ENCODE peak calls at places on chromosomes 2 and 18, in five cellular contexts. Z, B, I, L and S are unnamed samples. For H3K27me3, the result is how much of the 10 kb centered on the place peaks cover.

GRCh38 chr18:78679061-78679460 is 300.6 kb upstream of the SALL3 start:
- DNase-seq in Z (peak), B (no peak), I (no peak), L (no peak), S (no peak)

GRCh38 chr2:9782197-9782719 is 61.0 kb upstream of the TAF1B start:
- DNase-seq in Z (no peak), B (peak), I (no peak), L (peak), S (no peak)

GRCh38 chr18:13566941-13567762 is 159.2 kb downstream of the FAM210A start:
- DNase-seq in Z (no peak), B (peak), I (peak), L (no peak), S (no peak)

GRCh38 chr2:133452561-133452960 is 115.7 kb downstream of the NCKAP5 start:
- DNase-seq in Z (no peak), B (no peak), I (no peak), L (peak), S (no peak)

GRCh38 chr2:227207573-227207972 is 43.1 kb downstream of the COL4A3 start:
- DNase-seq in Z (no peak), B (no peak), I (no peak), L (no peak), S (no peak)

GRCh38 chr2:230459213-230459612 is 43.2 kb downstream of the SP100 start:
- DNase-seq in Z (no peak), B (no peak), I (no peak), L (no peak), S (no peak)

GRCh38 chr2:37635359-37636208 is 35.9 kb downstream of the CDC42EP3 start:
- DNase-seq in Z (no peak), B (peak), I (peak), L (no peak), S (no peak)

GRCh38 chr2:195413422-195413821 is 243.6 kb upstream of the SLC39A10 start:
- DNase-seq in Z (no peak), B (no peak), I (no peak), L (no peak), S (no peak)

GRCh38 chr2:241815477-241816430 is 6.8 kb downstream of the NEU4 start:
- DNase-seq in Z (no peak), B (peak), I (peak), L (no peak), S (no peak)

GRCh38 chr2:53819627-53820026 is 32.8 kb downstream of the ERLEC1 start:
- DNase-seq in Z (no peak), B (no peak), I (no peak), L (no peak), S (no peak)

GRCh38 chr2:38508311-38509039 is 94.3 kb downstream of the HNRNPLL start:
- DNase-seq in Z (peak), B (peak), I (peak), L (peak), S (peak)

GRCh38 chr18:27008575-27008974 is 143.1 kb upstream of the AQP4 start:
- DNase-seq in Z (no peak), B (no peak), I (no peak), L (no peak), S (no peak)

GRCh38 chr2:1701556-1702185 is 42.6 kb downstream of the PXDN start:
- DNase-seq in Z (no peak), B (no peak), I (no peak), L (peak), S (no peak)

GRCh38 chr2:96874099-96874831 is 4.4 kb upstream of the SEMA4C start:
- DNase-seq in Z (no peak), B (no peak), I (no peak), L (no peak), S (no peak)

GRCh38 chr2:42510191-42510929 is 16.6 kb upstream of the KCNG3 start:
- DNase-seq in Z (no peak), B (no peak), I (no peak), L (no peak), S (no peak)

GRCh38 chr18:39806519-39806918 is 2148.5 kb upstream of the PIK3C3 start:
- DNase-seq in Z (no peak), B (no peak), I (no peak), L (no peak), S (no peak)

GRCh38 chr2:233098615-233099014 is 38.5 kb downstream of the INPP5D start:
- DNase-seq in Z (peak), B (no peak), I (no peak), L (peak), S (no peak)

GRCh38 chr2:176582183-176582582 is 312.9 kb downstream of the MTX2 start:
- DNase-seq in Z (no peak), B (no peak), I (no peak), L (no peak), S (no peak)

GRCh38 chr2:238696323-238696722 is 151.6 kb upstream of the TWIST2 start:
- DNase-seq in Z (no peak), B (no peak), I (no peak), L (no peak), S (no peak)

GRCh38 chr2:138500592-138501426 is 761 bp upstream of the SPOPL start:
- DNase-seq in Z (no peak), B (no peak), I (no peak), L (peak), S (no peak)

GRCh38 chr18:3500016-3500415 is 50.0 kb downstream of the TGIF1 start:
- DNase-seq in Z (no peak), B (no peak), I (no peak), L (no peak), S (no peak)

GRCh38 chr18:44149706-44150105 is 531.0 kb upstream of the SETBP1 start:
- DNase-seq in Z (no peak), B (no peak), I (no peak), L (no peak), S (peak)

GRCh38 chr2:106030287-106031268 is 163.5 kb downstream of the UXS1 start:
- DNase-seq in Z (no peak), B (no peak), I (peak), L (no peak), S (no peak)

GRCh38 chr18:62898359-62898758 is 183.0 kb downstream of the PHLPP1 start:
- DNase-seq in Z (no peak), B (no peak), I (no peak), L (no peak), S (no peak)

GRCh38 chr2:10536569-10537133 is 88.5 kb upstream of the ODC1 start:
- DNase-seq in Z (no peak), B (no peak), I (no peak), L (no peak), S (no peak)

GRCh38 chr18:61842146-61842545 is 50.7 kb downstream of the RNF152 start:
- DNase-seq in Z (no peak), B (no peak), I (no peak), L (no peak), S (no peak)

GRCh38 chr18:45821667-45822066 is 3.8 kb upstream of the SIGLEC15 start:
- DNase-seq in Z (no peak), B (no peak), I (no peak), L (no peak), S (no peak)
- H3K27me3 ChIP-seq in Z (under half), B (under half), I (under half), L (half or more), S (under half)

DNA sequence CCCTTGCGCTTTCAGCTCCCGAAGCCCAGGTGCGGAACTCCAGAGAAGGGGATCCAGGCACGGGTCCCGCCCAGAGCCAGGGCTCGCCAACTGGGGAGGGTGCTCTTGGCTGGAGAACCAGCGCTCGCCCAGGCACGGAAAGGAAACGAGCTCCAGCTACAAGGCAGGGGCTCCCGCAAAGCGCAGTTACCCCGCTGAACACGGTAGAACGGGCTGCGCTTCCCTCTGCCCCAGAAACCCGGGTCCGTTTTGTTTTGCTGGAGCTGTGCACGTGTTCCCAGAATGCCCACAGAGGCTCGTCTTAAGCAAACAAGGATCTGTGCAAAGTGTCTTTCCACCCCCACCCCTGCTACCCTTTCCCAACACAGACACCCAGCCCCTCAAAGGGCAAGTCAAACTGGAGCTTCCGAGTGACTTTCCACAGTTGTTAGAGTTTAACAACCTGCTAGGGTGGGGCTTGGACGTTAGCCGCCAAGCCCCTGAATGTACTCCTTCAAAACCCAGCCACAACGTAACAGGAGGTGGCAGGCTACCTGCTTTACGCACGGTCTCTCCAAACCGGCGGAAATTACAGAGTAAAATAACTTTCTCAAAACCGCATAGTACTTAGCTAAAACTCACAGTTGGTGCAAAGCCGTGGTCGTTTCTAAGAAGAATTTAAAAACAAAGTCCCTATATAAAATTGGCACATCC is 772 bp downstream of the RNF125 start:
- DNase-seq in Z (peak), B (peak), I (peak), L (peak), S (no peak)
- TF ChIP-seq CTCF in Z (no peak), B (no peak), I (no peak), L (no peak), S (peak)

DNA sequence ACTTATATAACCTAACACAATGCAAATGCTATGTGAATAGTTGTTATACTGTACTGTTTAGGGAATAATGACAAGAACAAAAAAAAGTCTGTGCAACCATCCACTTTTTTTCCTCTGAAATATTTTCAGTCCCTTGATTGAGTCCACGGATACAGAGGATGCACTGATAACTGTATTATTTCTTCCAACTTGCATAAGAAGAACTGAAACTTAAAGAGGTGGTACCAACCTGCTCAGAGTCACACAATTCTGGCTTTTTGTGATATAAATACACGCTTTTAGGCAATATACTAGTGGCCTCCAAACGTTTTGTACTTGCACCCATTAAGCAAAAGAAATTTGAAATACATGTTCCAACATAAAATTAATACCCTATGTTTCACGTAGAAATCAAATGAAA is 1.3 kb downstream of the SMC6 start:
- DNase-seq in Z (no peak), B (no peak), I (no peak), L (no peak), S (no peak)
- H3K4me3 ChIP-seq in Z (no peak), B (no peak), I (no peak), L (peak), S (peak)

DNA sequence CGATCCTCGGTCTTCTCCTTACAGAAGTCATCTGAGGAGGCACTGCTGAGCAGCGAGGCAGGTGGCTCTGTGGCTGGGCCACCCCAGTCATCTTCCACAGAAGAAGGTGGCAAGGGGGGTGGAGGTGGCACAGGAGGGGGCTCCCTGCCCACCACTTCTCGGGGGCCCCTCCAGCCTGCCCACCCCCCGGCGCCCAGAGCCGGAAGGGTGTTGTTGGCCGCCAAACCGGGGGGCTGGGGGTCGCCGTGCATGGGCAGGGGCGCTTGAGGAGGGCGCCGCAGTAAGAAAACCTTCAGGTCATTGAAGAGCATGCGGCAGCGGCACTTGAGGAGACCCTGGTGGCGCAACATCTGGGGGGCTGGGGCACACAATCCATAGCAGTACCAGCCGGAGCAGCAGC is 2.5 kb downstream of the MARCHF4 start:
- DNase-seq in Z (no peak), B (no peak), I (no peak), L (no peak), S (no peak)
- H3K27me3 ChIP-seq in Z (under half), B (under half), I (under half), L (under half), S (under half)

DNA sequence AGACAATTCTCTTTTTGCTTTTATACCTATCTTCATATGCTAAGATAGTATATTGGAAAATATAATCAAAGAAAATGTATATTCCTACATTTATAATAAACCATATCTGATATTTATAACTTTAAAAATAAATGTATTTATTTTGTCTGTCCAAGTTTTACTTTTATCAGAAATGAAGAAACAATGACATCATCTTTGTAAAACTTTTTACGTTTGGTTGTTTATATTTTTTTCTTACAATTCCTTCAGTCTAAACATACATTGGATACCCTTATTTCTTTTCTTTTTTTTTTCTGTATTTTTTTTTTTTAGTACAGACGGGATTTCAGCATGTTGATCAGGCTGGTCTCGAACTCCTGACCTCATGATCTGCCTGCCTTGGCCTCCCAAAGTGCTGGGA is 1577.0 kb upstream of the SLC39A10 start:
- DNase-seq in Z (no peak), B (no peak), I (no peak), L (no peak), S (no peak)
- TF ChIP-seq CTCF in Z (no peak), B (no peak), I (no peak), L (no peak), S (no peak)

GRCh38 chr2:149134335-149134923 is 95.9 kb downstream of the LYPD6B start:
- DNase-seq in Z (no peak), B (no peak), I (no peak), L (no peak), S (no peak)

GRCh38 chr2:149132303-149132702 is 93.8 kb downstream of the LYPD6B start:
- DNase-seq in Z (no peak), B (no peak), I (no peak), L (no peak), S (no peak)

GRCh38 chr2:149125031-149125725 is 86.7 kb downstream of the LYPD6B start:
- DNase-seq in Z (peak), B (no peak), I (no peak), L (no peak), S (no peak)

GRCh38 chr2:149129433-149129832 is 90.9 kb downstream of the LYPD6B start:
- DNase-seq in Z (no peak), B (no peak), I (no peak), L (no peak), S (no peak)
- H3K4me3 ChIP-seq in Z (no peak), B (no peak), I (no peak), L (no peak), S (no peak)